ENCODE peak calls at places on chromosomes 11 and 22, in ten cellular contexts. One of them, this sample, is unnamed.

GRCh38 chr11:134517115-134517514 is 105.1 kb upstream of the B3GAT1 start:
- DNase-seq in NCI-H1092 treated with DMSO at 0.1 percent for 48 hours: no peak
- DNase-seq in spleen: no peak
- DNase-seq in frontal cortex: no peak
- DNase-seq in heart right ventricle: no peak
- DNase-seq in activated CD4-positive, alpha-beta T cell treated with anti-CD3 and anti-CD28 coated beads for 36 hours: no peak
- DNase-seq in KG1: no peak
- DNase-seq in cardiac fibroblast: no peak
- DNase-seq in naive thymus-derived CD8-positive, alpha-beta T cell: no peak
- DNase-seq in stimulated activated naive CD4-positive, alpha-beta T cell: no peak
- DNase-seq in this sample: no peak

GRCh38 chr11:47553417-47553746 is 450 bp upstream of the CELF1 start:
- DNase-seq in spleen: no peak
- DNase-seq in NCI-H1092 treated with DMSO at 0.1 percent for 48 hours: no peak
- DNase-seq in frontal cortex: no peak
- DNase-seq in KG1: no peak
- DNase-seq in heart right ventricle: no peak
- DNase-seq in cardiac fibroblast: no peak
- DNase-seq in stimulated activated naive CD4-positive, alpha-beta T cell: no peak
- DNase-seq in naive thymus-derived CD8-positive, alpha-beta T cell: no peak
- DNase-seq in activated CD4-positive, alpha-beta T cell treated with anti-CD3 and anti-CD28 coated beads for 36 hours: no peak
- DNase-seq in this sample: no peak

GRCh38 chr11:69518081-69518950 is 36.9 kb downstream of the LINC01488 start:
- DNase-seq in NCI-H1092 treated with DMSO at 0.1 percent for 48 hours: no peak
- DNase-seq in cardiac fibroblast: peak
- DNase-seq in spleen: peak
- DNase-seq in stimulated activated naive CD4-positive, alpha-beta T cell: no peak
- DNase-seq in activated CD4-positive, alpha-beta T cell treated with anti-CD3 and anti-CD28 coated beads for 36 hours: no peak
- DNase-seq in heart right ventricle: no peak
- DNase-seq in frontal cortex: no peak
- DNase-seq in KG1: no peak
- DNase-seq in naive thymus-derived CD8-positive, alpha-beta T cell: no peak
- DNase-seq in this sample: no peak

GRCh38 chr11:119338946-119339580 is 1.6 kb downstream of the C1QTNF5 start:
- DNase-seq in heart right ventricle: no peak
- DNase-seq in NCI-H1092 treated with DMSO at 0.1 percent for 48 hours: no peak
- DNase-seq in spleen: peak
- DNase-seq in KG1: no peak
- DNase-seq in activated CD4-positive, alpha-beta T cell treated with anti-CD3 and anti-CD28 coated beads for 36 hours: no peak
- DNase-seq in stimulated activated naive CD4-positive, alpha-beta T cell: no peak
- DNase-seq in naive thymus-derived CD8-positive, alpha-beta T cell: no peak
- DNase-seq in frontal cortex: no peak
- DNase-seq in cardiac fibroblast: no peak
- DNase-seq in this sample: no peak

GRCh38 chr22:46422896-46423295 is 87.4 kb downstream of the TRMU start:
- DNase-seq in heart right ventricle: peak
- DNase-seq in spleen: no peak
- DNase-seq in naive thymus-derived CD8-positive, alpha-beta T cell: no peak
- DNase-seq in NCI-H1092 treated with DMSO at 0.1 percent for 48 hours: no peak
- DNase-seq in activated CD4-positive, alpha-beta T cell treated with anti-CD3 and anti-CD28 coated beads for 36 hours: no peak
- DNase-seq in KG1: no peak
- DNase-seq in frontal cortex: no peak
- DNase-seq in stimulated activated naive CD4-positive, alpha-beta T cell: no peak
- DNase-seq in cardiac fibroblast: no peak
- DNase-seq in this sample: no peak

GRCh38 chr11:86488553-86488952 is 113.9 kb downstream of the CCDC81 start:
- DNase-seq in KG1: no peak
- DNase-seq in spleen: no peak
- DNase-seq in frontal cortex: no peak
- DNase-seq in NCI-H1092 treated with DMSO at 0.1 percent for 48 hours: peak
- DNase-seq in stimulated activated naive CD4-positive, alpha-beta T cell: no peak
- DNase-seq in cardiac fibroblast: no peak
- DNase-seq in activated CD4-positive, alpha-beta T cell treated with anti-CD3 and anti-CD28 coated beads for 36 hours: no peak
- DNase-seq in heart right ventricle: no peak
- DNase-seq in naive thymus-derived CD8-positive, alpha-beta T cell: no peak
- DNase-seq in this sample: peak

GRCh38 chr22:39130892-39131855 is 21.3 kb downstream of the CBX7 start:
- DNase-seq in frontal cortex: no peak
- DNase-seq in spleen: peak
- DNase-seq in heart right ventricle: no peak
- DNase-seq in cardiac fibroblast: peak
- DNase-seq in naive thymus-derived CD8-positive, alpha-beta T cell: no peak
- DNase-seq in activated CD4-positive, alpha-beta T cell treated with anti-CD3 and anti-CD28 coated beads for 36 hours: no peak
- DNase-seq in NCI-H1092 treated with DMSO at 0.1 percent for 48 hours: no peak
- DNase-seq in stimulated activated naive CD4-positive, alpha-beta T cell: no peak
- DNase-seq in KG1: no peak
- DNase-seq in this sample: no peak

GRCh38 chr11:3642071-3642951 is 519 bp upstream of the ART5 start:
- DNase-seq in spleen: peak
- DNase-seq in frontal cortex: peak
- DNase-seq in KG1: no peak
- DNase-seq in heart right ventricle: peak
- DNase-seq in NCI-H1092 treated with DMSO at 0.1 percent for 48 hours: peak
- DNase-seq in naive thymus-derived CD8-positive, alpha-beta T cell: peak
- DNase-seq in activated CD4-positive, alpha-beta T cell treated with anti-CD3 and anti-CD28 coated beads for 36 hours: peak
- DNase-seq in cardiac fibroblast: peak
- DNase-seq in stimulated activated naive CD4-positive, alpha-beta T cell: peak
- DNase-seq in this sample: peak

GRCh38 chr11:43578346-43579170 is 102.0 kb upstream of the HSD17B12 start:
- DNase-seq in activated CD4-positive, alpha-beta T cell treated with anti-CD3 and anti-CD28 coated beads for 36 hours: no peak
- DNase-seq in heart right ventricle: no peak
- DNase-seq in frontal cortex: no peak
- DNase-seq in cardiac fibroblast: peak
- DNase-seq in stimulated activated naive CD4-positive, alpha-beta T cell: no peak
- DNase-seq in naive thymus-derived CD8-positive, alpha-beta T cell: no peak
- DNase-seq in spleen: no peak
- DNase-seq in KG1: no peak
- DNase-seq in NCI-H1092 treated with DMSO at 0.1 percent for 48 hours: no peak
- DNase-seq in this sample: no peak

GRCh38 chr11:6270584-6271246 is 11.1 kb downstream of the CCKBR start:
- DNase-seq in naive thymus-derived CD8-positive, alpha-beta T cell: no peak
- DNase-seq in stimulated activated naive CD4-positive, alpha-beta T cell: no peak
- DNase-seq in NCI-H1092 treated with DMSO at 0.1 percent for 48 hours: no peak
- DNase-seq in spleen: no peak
- DNase-seq in KG1: no peak
- DNase-seq in cardiac fibroblast: no peak
- DNase-seq in activated CD4-positive, alpha-beta T cell treated with anti-CD3 and anti-CD28 coated beads for 36 hours: no peak
- DNase-seq in heart right ventricle: no peak
- DNase-seq in frontal cortex: no peak
- DNase-seq in this sample: no peak

GRCh38 chr22:17921871-17922821 is 102.2 kb downstream of the MICAL3 start:
- DNase-seq in spleen: no peak
- DNase-seq in heart right ventricle: peak
- DNase-seq in cardiac fibroblast: no peak
- DNase-seq in frontal cortex: no peak
- DNase-seq in activated CD4-positive, alpha-beta T cell treated with anti-CD3 and anti-CD28 coated beads for 36 hours: no peak
- DNase-seq in stimulated activated naive CD4-positive, alpha-beta T cell: no peak
- DNase-seq in naive thymus-derived CD8-positive, alpha-beta T cell: no peak
- DNase-seq in NCI-H1092 treated with DMSO at 0.1 percent for 48 hours: no peak
- DNase-seq in KG1: no peak
- DNase-seq in this sample: peak

GRCh38 chr11:102534261-102534872 is 3.8 kb upstream of the MMP7 start:
- DNase-seq in activated CD4-positive, alpha-beta T cell treated with anti-CD3 and anti-CD28 coated beads for 36 hours: no peak
- DNase-seq in spleen: no peak
- DNase-seq in heart right ventricle: no peak
- DNase-seq in stimulated activated naive CD4-positive, alpha-beta T cell: no peak
- DNase-seq in naive thymus-derived CD8-positive, alpha-beta T cell: no peak
- DNase-seq in NCI-H1092 treated with DMSO at 0.1 percent for 48 hours: no peak
- DNase-seq in cardiac fibroblast: no peak
- DNase-seq in frontal cortex: no peak
- DNase-seq in KG1: no peak
- DNase-seq in this sample: no peak

GRCh38 chr11:17208257-17208999 is 642 bp upstream of the PIK3C2A start:
- DNase-seq in activated CD4-positive, alpha-beta T cell treated with anti-CD3 and anti-CD28 coated beads for 36 hours: peak
- DNase-seq in frontal cortex: no peak
- DNase-seq in KG1: peak
- DNase-seq in naive thymus-derived CD8-positive, alpha-beta T cell: no peak
- DNase-seq in heart right ventricle: no peak
- DNase-seq in spleen: no peak
- DNase-seq in cardiac fibroblast: peak
- DNase-seq in stimulated activated naive CD4-positive, alpha-beta T cell: peak
- DNase-seq in NCI-H1092 treated with DMSO at 0.1 percent for 48 hours: peak
- DNase-seq in this sample: peak

GRCh38 chr22:48672387-48672786 is 1155.3 kb downstream of the BRD1 start:
- DNase-seq in spleen: no peak
- DNase-seq in stimulated activated naive CD4-positive, alpha-beta T cell: no peak
- DNase-seq in NCI-H1092 treated with DMSO at 0.1 percent for 48 hours: no peak
- DNase-seq in cardiac fibroblast: no peak
- DNase-seq in frontal cortex: no peak
- DNase-seq in heart right ventricle: no peak
- DNase-seq in KG1: no peak
- DNase-seq in activated CD4-positive, alpha-beta T cell treated with anti-CD3 and anti-CD28 coated beads for 36 hours: no peak
- DNase-seq in naive thymus-derived CD8-positive, alpha-beta T cell: no peak
- DNase-seq in this sample: no peak

GRCh38 chr11:444397-445144 is 2.8 kb upstream of the ANO9 start:
- DNase-seq in spleen: no peak
- DNase-seq in frontal cortex: no peak
- DNase-seq in cardiac fibroblast: peak
- DNase-seq in NCI-H1092 treated with DMSO at 0.1 percent for 48 hours: peak
- DNase-seq in naive thymus-derived CD8-positive, alpha-beta T cell: no peak
- DNase-seq in activated CD4-positive, alpha-beta T cell treated with anti-CD3 and anti-CD28 coated beads for 36 hours: no peak
- DNase-seq in heart right ventricle: no peak
- DNase-seq in stimulated activated naive CD4-positive, alpha-beta T cell: no peak
- DNase-seq in KG1: no peak
- DNase-seq in this sample: peak

GRCh38 chr11:266676-267439 is 11.3 kb upstream of the NLRP6 start:
- DNase-seq in cardiac fibroblast: no peak
- DNase-seq in spleen: peak
- DNase-seq in stimulated activated naive CD4-positive, alpha-beta T cell: peak
- DNase-seq in frontal cortex: no peak
- DNase-seq in naive thymus-derived CD8-positive, alpha-beta T cell: no peak
- DNase-seq in heart right ventricle: no peak
- DNase-seq in NCI-H1092 treated with DMSO at 0.1 percent for 48 hours: no peak
- DNase-seq in activated CD4-positive, alpha-beta T cell treated with anti-CD3 and anti-CD28 coated beads for 36 hours: no peak
- DNase-seq in KG1: no peak
- DNase-seq in this sample: no peak

GRCh38 chr11:36586543-36586942 is 7.8 kb upstream of the IFTAP start:
- DNase-seq in spleen: no peak
- DNase-seq in KG1: no peak
- DNase-seq in cardiac fibroblast: no peak
- DNase-seq in activated CD4-positive, alpha-beta T cell treated with anti-CD3 and anti-CD28 coated beads for 36 hours: no peak
- DNase-seq in NCI-H1092 treated with DMSO at 0.1 percent for 48 hours: no peak
- DNase-seq in naive thymus-derived CD8-positive, alpha-beta T cell: no peak
- DNase-seq in frontal cortex: no peak
- DNase-seq in heart right ventricle: no peak
- DNase-seq in stimulated activated naive CD4-positive, alpha-beta T cell: no peak
- DNase-seq in this sample: no peak

GRCh38 chr11:41997860-41998259 is 538.4 kb upstream of the LRRC4C start:
- DNase-seq in heart right ventricle: no peak
- DNase-seq in KG1: no peak
- DNase-seq in stimulated activated naive CD4-positive, alpha-beta T cell: no peak
- DNase-seq in frontal cortex: no peak
- DNase-seq in naive thymus-derived CD8-positive, alpha-beta T cell: no peak
- DNase-seq in NCI-H1092 treated with DMSO at 0.1 percent for 48 hours: no peak
- DNase-seq in spleen: no peak
- DNase-seq in cardiac fibroblast: no peak
- DNase-seq in activated CD4-positive, alpha-beta T cell treated with anti-CD3 and anti-CD28 coated beads for 36 hours: no peak
- DNase-seq in this sample: no peak

GRCh38 chr11:76510060-76511047 is 65.5 kb downstream of the EMSY start:
- DNase-seq in activated CD4-positive, alpha-beta T cell treated with anti-CD3 and anti-CD28 coated beads for 36 hours: no peak
- DNase-seq in spleen: no peak
- DNase-seq in frontal cortex: no peak
- DNase-seq in stimulated activated naive CD4-positive, alpha-beta T cell: no peak
- DNase-seq in NCI-H1092 treated with DMSO at 0.1 percent for 48 hours: no peak
- DNase-seq in KG1: no peak
- DNase-seq in cardiac fibroblast: peak
- DNase-seq in heart right ventricle: no peak
- DNase-seq in naive thymus-derived CD8-positive, alpha-beta T cell: no peak
- DNase-seq in this sample: no peak

GRCh38 chr11:119205080-119205479 is 1.1 kb upstream of the CBL start:
- DNase-seq in naive thymus-derived CD8-positive, alpha-beta T cell: no peak
- DNase-seq in activated CD4-positive, alpha-beta T cell treated with anti-CD3 and anti-CD28 coated beads for 36 hours: no peak
- DNase-seq in stimulated activated naive CD4-positive, alpha-beta T cell: no peak
- DNase-seq in KG1: no peak
- DNase-seq in NCI-H1092 treated with DMSO at 0.1 percent for 48 hours: no peak
- DNase-seq in heart right ventricle: peak
- DNase-seq in cardiac fibroblast: no peak
- DNase-seq in spleen: peak
- DNase-seq in frontal cortex: no peak
- DNase-seq in this sample: no peak

GRCh38 chr11:88469828-88470227 is 132.3 kb upstream of the CTSC start:
- DNase-seq in KG1: no peak
- DNase-seq in naive thymus-derived CD8-positive, alpha-beta T cell: no peak
- DNase-seq in frontal cortex: no peak
- DNase-seq in NCI-H1092 treated with DMSO at 0.1 percent for 48 hours: no peak
- DNase-seq in activated CD4-positive, alpha-beta T cell treated with anti-CD3 and anti-CD28 coated beads for 36 hours: no peak
- DNase-seq in stimulated activated naive CD4-positive, alpha-beta T cell: no peak
- DNase-seq in cardiac fibroblast: peak
- DNase-seq in spleen: no peak
- DNase-seq in heart right ventricle: no peak
- DNase-seq in this sample: no peak

GRCh38 chr11:64569300-64569970 is 21.6 kb upstream of the SLC22A12 start:
- DNase-seq in spleen: peak
- DNase-seq in naive thymus-derived CD8-positive, alpha-beta T cell: no peak
- DNase-seq in activated CD4-positive, alpha-beta T cell treated with anti-CD3 and anti-CD28 coated beads for 36 hours: no peak
- DNase-seq in KG1: no peak
- DNase-seq in cardiac fibroblast: no peak
- DNase-seq in NCI-H1092 treated with DMSO at 0.1 percent for 48 hours: no peak
- DNase-seq in stimulated activated naive CD4-positive, alpha-beta T cell: no peak
- DNase-seq in frontal cortex: no peak
- DNase-seq in heart right ventricle: no peak
- DNase-seq in this sample: peak

GRCh38 chr11:2541881-2542361 is 97.1 kb downstream of the KCNQ1 start:
- DNase-seq in naive thymus-derived CD8-positive, alpha-beta T cell: no peak
- DNase-seq in NCI-H1092 treated with DMSO at 0.1 percent for 48 hours: no peak
- DNase-seq in spleen: peak
- DNase-seq in activated CD4-positive, alpha-beta T cell treated with anti-CD3 and anti-CD28 coated beads for 36 hours: peak
- DNase-seq in cardiac fibroblast: no peak
- DNase-seq in frontal cortex: no peak
- DNase-seq in stimulated activated naive CD4-positive, alpha-beta T cell: no peak
- DNase-seq in KG1: no peak
- DNase-seq in heart right ventricle: no peak
- DNase-seq in this sample: no peak

GRCh38 chr22:38202437-38203089 is 769 bp downstream of the MAFF start:
- DNase-seq in heart right ventricle: peak
- DNase-seq in cardiac fibroblast: peak
- DNase-seq in spleen: peak
- DNase-seq in frontal cortex: peak
- DNase-seq in naive thymus-derived CD8-positive, alpha-beta T cell: peak
- DNase-seq in KG1: no peak
- DNase-seq in stimulated activated naive CD4-positive, alpha-beta T cell: peak
- DNase-seq in activated CD4-positive, alpha-beta T cell treated with anti-CD3 and anti-CD28 coated beads for 36 hours: peak
- DNase-seq in NCI-H1092 treated with DMSO at 0.1 percent for 48 hours: peak
- DNase-seq in this sample: peak

GRCh38 chr11:104320956-104321355 is 157.0 kb upstream of the PDGFD start:
- DNase-seq in naive thymus-derived CD8-positive, alpha-beta T cell: no peak
- DNase-seq in spleen: no peak
- DNase-seq in heart right ventricle: no peak
- DNase-seq in NCI-H1092 treated with DMSO at 0.1 percent for 48 hours: no peak
- DNase-seq in KG1: no peak
- DNase-seq in frontal cortex: no peak
- DNase-seq in stimulated activated naive CD4-positive, alpha-beta T cell: no peak
- DNase-seq in cardiac fibroblast: no peak
- DNase-seq in activated CD4-positive, alpha-beta T cell treated with anti-CD3 and anti-CD28 coated beads for 36 hours: no peak
- DNase-seq in this sample: no peak

GRCh38 chr11:28793282-28793738 is 685.1 kb downstream of the METTL15 start:
- DNase-seq in frontal cortex: no peak
- DNase-seq in stimulated activated naive CD4-positive, alpha-beta T cell: no peak
- DNase-seq in NCI-H1092 treated with DMSO at 0.1 percent for 48 hours: no peak
- DNase-seq in activated CD4-positive, alpha-beta T cell treated with anti-CD3 and anti-CD28 coated beads for 36 hours: no peak
- DNase-seq in spleen: no peak
- DNase-seq in cardiac fibroblast: no peak
- DNase-seq in naive thymus-derived CD8-positive, alpha-beta T cell: peak
- DNase-seq in KG1: no peak
- DNase-seq in heart right ventricle: no peak
- DNase-seq in this sample: no peak

GRCh38 chr22:38273135-38273761 is 438 bp upstream of the TMEM184B start:
- DNase-seq in NCI-H1092 treated with DMSO at 0.1 percent for 48 hours: peak
- DNase-seq in heart right ventricle: no peak
- DNase-seq in frontal cortex: peak
- DNase-seq in KG1: no peak
- DNase-seq in activated CD4-positive, alpha-beta T cell treated with anti-CD3 and anti-CD28 coated beads for 36 hours: peak
- DNase-seq in cardiac fibroblast: peak
- DNase-seq in naive thymus-derived CD8-positive, alpha-beta T cell: no peak
- DNase-seq in spleen: no peak
- DNase-seq in stimulated activated naive CD4-positive, alpha-beta T cell: peak
- DNase-seq in this sample: peak

GRCh38 chr11:45298718-45299117 is 12.6 kb upstream of the SYT13 start:
- DNase-seq in cardiac fibroblast: no peak
- DNase-seq in heart right ventricle: no peak
- DNase-seq in activated CD4-positive, alpha-beta T cell treated with anti-CD3 and anti-CD28 coated beads for 36 hours: no peak
- DNase-seq in NCI-H1092 treated with DMSO at 0.1 percent for 48 hours: no peak
- DNase-seq in spleen: no peak
- DNase-seq in frontal cortex: no peak
- DNase-seq in stimulated activated naive CD4-positive, alpha-beta T cell: no peak
- DNase-seq in naive thymus-derived CD8-positive, alpha-beta T cell: no peak
- DNase-seq in KG1: no peak
- DNase-seq in this sample: no peak